ENCODE peak calls at places on chromosomes 16 and 17, in ten cellular contexts. P is fibroblast of lung, W is OCI-M1, B is NCI-H1092 treated with DMSO at 0.1 percent for 48 hours, N is C1 segment of cervical spinal cord, A is Calu3, M is adrenal gland, X is ascending aorta, L is MM.1S, C is NCI-H2081. R is an unnamed sample.

GRCh38 chr17:75814900-75815373 is 29.3 kb downstream of the UNC13D start:
- DNase-seq in C (no peak), P (peak), W (no peak), L (no peak), X (no peak), N (no peak), A (no peak), M (peak), B (no peak), R (peak)

GRCh38 chr16:82748026-82748425 is 121.3 kb downstream of the CDH13 start:
- DNase-seq in C (peak), X (peak), W (no peak), L (no peak), P (peak), B (peak), N (no peak), A (no peak), M (no peak), R (no peak)

GRCh38 chr17:21125862-21126261 is 902 bp upstream of the DHRS7B start:
- DNase-seq in C (no peak), N (no peak), M (no peak), B (no peak), P (no peak), L (peak), X (no peak), A (no peak), W (peak), R (no peak)

GRCh38 chr16:11138769-11139623 is 117.0 kb downstream of the SOCS1 start:
- DNase-seq in C (no peak), P (peak), X (no peak), M (no peak), L (no peak), W (no peak), N (no peak), B (no peak), A (no peak), R (no peak)

GRCh38 chr17:17056167-17056562 is 13.9 kb downstream of the MPRIP start:
- DNase-seq in N (no peak), W (no peak), P (no peak), C (no peak), M (peak), X (no peak), L (no peak), B (no peak), A (no peak), R (peak)

GRCh38 chr17:57489321-57489720 is 233.0 kb downstream of the MSI2 start:
- DNase-seq in B (no peak), L (no peak), W (no peak), P (no peak), N (no peak), C (no peak), M (no peak), A (no peak), X (no peak), R (no peak)

GRCh38 chr17:31078290-31078689 is 16.5 kb upstream of the NF1 start:
- DNase-seq in W (no peak), N (no peak), M (no peak), B (no peak), L (no peak), X (no peak), C (no peak), P (no peak), A (no peak), R (no peak)

GRCh38 chr17:30296499-30297038 is 4.8 kb upstream of the BLMH start:
- DNase-seq in A (no peak), P (no peak), N (no peak), M (no peak), L (no peak), C (no peak), B (no peak), X (no peak), W (peak), R (no peak)

GRCh38 chr16:2468725-2469398 is 2.2 kb upstream of the NTN3 start:
- DNase-seq in N (peak), W (peak), B (peak), A (no peak), L (no peak), X (no peak), C (peak), P (no peak), M (no peak), R (no peak)

GRCh38 chr17:65170839-65171238 is 33.7 kb downstream of the RGS9 start:
- DNase-seq in A (no peak), W (no peak), N (no peak), P (no peak), L (no peak), B (peak), X (no peak), C (peak), M (peak), R (no peak)

GRCh38 chr16:901149-901548 is 69.6 kb downstream of the LMF1 start:
- DNase-seq in X (no peak), L (no peak), W (no peak), B (no peak), N (no peak), C (no peak), P (no peak), A (no peak), M (no peak), R (no peak)

GRCh38 chr16:89200124-89200849 is at the start of gene SLC22A31:
- DNase-seq in A (no peak), W (no peak), B (no peak), C (no peak), M (no peak), X (no peak), N (no peak), L (no peak), P (no peak), R (no peak)

GRCh38 chr16:57651344-57652333 is 16.5 kb upstream of the ADGRG3 start:
- DNase-seq in P (no peak), L (no peak), B (no peak), C (no peak), M (no peak), W (peak), N (no peak), A (no peak), X (no peak), R (no peak)

GRCh38 chr16:75181630-75182029 is 25.3 kb downstream of the CTRB2 start:
- DNase-seq in M (no peak), X (no peak), W (peak), A (no peak), P (no peak), N (no peak), C (no peak), B (no peak), L (no peak), R (no peak)

GRCh38 chr17:82754297-82755208 is 2.7 kb downstream of the TBCD start:
- DNase-seq in W (peak), B (no peak), L (no peak), C (no peak), M (no peak), N (no peak), X (no peak), P (no peak), A (peak), R (no peak)

GRCh38 chr17:5499790-5500189 is 13.4 kb downstream of the MIS12 start:
- DNase-seq in P (no peak), M (peak), A (no peak), C (no peak), X (no peak), W (no peak), B (peak), N (peak), L (no peak), R (no peak)

GRCh38 chr17:72175787-72176515 is 55.1 kb downstream of the SOX9 start:
- DNase-seq in B (peak), X (no peak), P (no peak), M (no peak), C (no peak), A (no peak), N (no peak), W (no peak), L (no peak), R (no peak)

GRCh38 chr16:35664091-35664693 is 2204.8 kb downstream of the TP53TG3F start:
- DNase-seq in W (peak), A (no peak), L (no peak), M (peak), P (no peak), X (no peak), N (no peak), B (no peak), C (no peak), R (peak)

GRCh38 chr17:13311301-13311700 is 290.4 kb downstream of the HS3ST3A1 start:
- DNase-seq in M (no peak), C (no peak), P (peak), L (no peak), W (no peak), B (no peak), N (no peak), A (no peak), X (no peak), R (no peak)

GRCh38 chr16:89602273-89602951 is 11.0 kb upstream of the DPEP1 start:
- DNase-seq in W (peak), N (no peak), X (peak), C (no peak), B (no peak), A (peak), M (no peak), P (peak), L (no peak), R (no peak)

GRCh38 chr17:42928714-42929496 is 28.3 kb downstream of the G6PC1 start:
- DNase-seq in X (peak), M (peak), N (no peak), L (peak), P (peak), C (peak), A (peak), B (peak), W (peak), R (peak)

GRCh38 chr17:67245694-67246397 is 850 bp upstream of the HELZ start:
- DNase-seq in P (no peak), L (no peak), B (peak), N (no peak), C (no peak), X (no peak), W (peak), M (peak), A (peak), R (no peak)

GRCh38 chr16:1548727-1549126 is 15.3 kb downstream of the TMEM204 start:
- DNase-seq in L (no peak), B (no peak), P (no peak), A (no peak), X (no peak), N (no peak), W (no peak), C (no peak), M (no peak), R (no peak)

GRCh38 chr17:83110755-83111154 is 31.3 kb downstream of the METRNL start:
- DNase-seq in X (no peak), W (peak), P (peak), N (no peak), C (no peak), B (no peak), L (no peak), M (peak), A (no peak), R (no peak)

GRCh38 chr16:49763826-49764225 is 92.1 kb downstream of the ZNF423 start:
- DNase-seq in X (no peak), C (no peak), L (no peak), M (no peak), A (no peak), P (no peak), W (no peak), B (no peak), N (no peak), R (no peak)

GRCh38 chr16:8621221-8621571 is 302 bp upstream of the METTL22 start:
- DNase-seq in X (no peak), N (no peak), L (no peak), W (no peak), M (no peak), C (no peak), P (no peak), A (no peak), B (no peak), R (no peak)

GRCh38 chr17:50051606-50052005 is 4.3 kb upstream of the ITGA3 start:
- DNase-seq in C (no peak), B (no peak), L (no peak), P (no peak), A (no peak), W (no peak), N (no peak), X (no peak), M (no peak), R (no peak)

GRCh38 chr16:14186007-14186953 is 115.2 kb downstream of the MRTFB start:
- DNase-seq in X (no peak), N (peak), M (no peak), P (peak), C (peak), B (peak), A (no peak), L (no peak), W (peak), R (no peak)

GRCh38 chr17:77720946-77721822 is 237.3 kb upstream of the TNRC6C start:
- DNase-seq in B (no peak), A (no peak), L (no peak), P (no peak), N (no peak), W (no peak), M (peak), X (no peak), C (no peak), R (peak)

GRCh38 chr17:78959803-78960202 is 19.9 kb downstream of the LGALS3BP start:
- DNase-seq in N (no peak), A (no peak), P (no peak), X (no peak), W (no peak), C (no peak), M (no peak), L (no peak), B (no peak), R (no peak)

GRCh38 chr16:29765167-29766032 is 12.7 kb upstream of the ZG16 start:
- DNase-seq in P (no peak), N (no peak), M (no peak), B (peak), W (no peak), X (no peak), L (no peak), C (peak), A (peak), R (no peak)

GRCh38 chr16:66588981-66589713 is 9.9 kb downstream of the CMTM2 start:
- DNase-seq in B (no peak), P (peak), N (no peak), M (peak), A (peak), C (no peak), W (peak), X (no peak), L (peak), R (no peak)

GRCh38 chr17:18626152-18626870 is 17.9 kb downstream of the TBC1D28 start:
- DNase-seq in L (no peak), W (no peak), M (no peak), B (no peak), X (no peak), P (no peak), A (no peak), N (no peak), C (no peak), R (no peak)

GRCh38 chr16:57999971-58000705 is at the start of gene ZNF319:
- DNase-seq in L (peak), W (no peak), N (no peak), A (no peak), M (no peak), P (no peak), X (no peak), C (no peak), B (no peak), R (no peak)

GRCh38 chr17:45293413-45294211 is 23.2 kb downstream of the MAP3K14 start:
- DNase-seq in N (peak), X (peak), A (peak), M (peak), W (peak), C (no peak), P (peak), L (no peak), B (no peak), R (peak)

GRCh38 chr16:2091722-2092620 is 43.7 kb downstream of the PKD1 start:
- DNase-seq in M (no peak), A (peak), P (no peak), X (no peak), N (no peak), W (no peak), B (no peak), L (no peak), C (no peak), R (no peak)

GRCh38 chr17:7355053-7355452 is at the start of gene TMEM95:
- DNase-seq in N (peak), L (no peak), C (no peak), B (no peak), P (peak), A (no peak), X (no peak), M (no peak), W (no peak), R (no peak)

GRCh38 chr16:370443-370842 is at the start of gene MRPL28:
- DNase-seq in B (peak), L (peak), W (peak), A (peak), M (peak), C (peak), P (peak), X (peak), N (peak), R (peak)

GRCh38 chr16:64440421-64440831 is 681.4 kb downstream of the CDH11 start:
- DNase-seq in B (no peak), P (peak), L (no peak), C (no peak), M (peak), A (no peak), X (no peak), W (no peak), N (no peak), R (no peak)